ENCODE peak calls at places on chromosomes 12 and 14, in four cellular contexts. One of them, this sample, is unnamed.
A peak's percentile ranks its signal among the peaks of the same experiment; 100 is the strongest.

GRCh38 chr12:108576660-108577234 is 14.4 kb downstream of the ISCU start:
- DNase-seq in adrenal gland: no peak
- DNase-seq in sigmoid colon: no peak
- DNase-seq in fibroblast of lung: peak; percentile 48
- DNase-seq in this sample: no peak

GRCh38 chr12:113048716-113049127 is 7.8 kb upstream of the DTX1 start:
- DNase-seq in adrenal gland: peak; percentile 79
- DNase-seq in sigmoid colon: no peak
- DNase-seq in fibroblast of lung: peak; percentile 37
- DNase-seq in this sample: peak; percentile 75

GRCh38 chr12:66288121-66288520 is 14.2 kb upstream of the HELB start:
- DNase-seq in sigmoid colon: no peak
- DNase-seq in adrenal gland: no peak
- DNase-seq in fibroblast of lung: no peak
- DNase-seq in this sample: peak; percentile 77

GRCh38 chr12:75511116-75512048 is at the start of gene KRR1:
- DNase-seq in sigmoid colon: peak; percentile 97
- DNase-seq in adrenal gland: peak; percentile 97
- DNase-seq in fibroblast of lung: peak; percentile 99
- DNase-seq in this sample: peak; percentile 82

GRCh38 chr14:78674820-78675219 is 504.6 kb downstream of the NRXN3 start:
- DNase-seq in adrenal gland: no peak
- DNase-seq in sigmoid colon: no peak
- DNase-seq in fibroblast of lung: no peak
- DNase-seq in this sample: no peak

GRCh38 chr14:89707086-89707485 is 247.4 kb downstream of the EFCAB11 start:
- DNase-seq in fibroblast of lung: no peak
- DNase-seq in sigmoid colon: no peak
- DNase-seq in adrenal gland: no peak
- DNase-seq in this sample: no peak

GRCh38 chr14:52422650-52423356 is 108.7 kb downstream of the PTGER2 start:
- DNase-seq in fibroblast of lung: no peak
- DNase-seq in adrenal gland: no peak
- DNase-seq in sigmoid colon: no peak
- DNase-seq in this sample: no peak

GRCh38 chr14:23057757-23058653 is 685 bp upstream of the CDH24 start:
- DNase-seq in fibroblast of lung: peak; percentile 73
- DNase-seq in sigmoid colon: peak; percentile 94
- DNase-seq in adrenal gland: peak; percentile 93
- DNase-seq in this sample: peak; percentile 92

GRCh38 chr12:56020437-56021189 is at the start of gene IKZF4:
- DNase-seq in sigmoid colon: peak; percentile 89
- DNase-seq in adrenal gland: peak; percentile 86
- DNase-seq in fibroblast of lung: peak; percentile 36
- DNase-seq in this sample: no peak

GRCh38 chr12:122849352-122850047 is 14.2 kb downstream of the HIP1R start:
- DNase-seq in fibroblast of lung: no peak
- DNase-seq in adrenal gland: no peak
- DNase-seq in sigmoid colon: no peak
- DNase-seq in this sample: no peak

DNA sequence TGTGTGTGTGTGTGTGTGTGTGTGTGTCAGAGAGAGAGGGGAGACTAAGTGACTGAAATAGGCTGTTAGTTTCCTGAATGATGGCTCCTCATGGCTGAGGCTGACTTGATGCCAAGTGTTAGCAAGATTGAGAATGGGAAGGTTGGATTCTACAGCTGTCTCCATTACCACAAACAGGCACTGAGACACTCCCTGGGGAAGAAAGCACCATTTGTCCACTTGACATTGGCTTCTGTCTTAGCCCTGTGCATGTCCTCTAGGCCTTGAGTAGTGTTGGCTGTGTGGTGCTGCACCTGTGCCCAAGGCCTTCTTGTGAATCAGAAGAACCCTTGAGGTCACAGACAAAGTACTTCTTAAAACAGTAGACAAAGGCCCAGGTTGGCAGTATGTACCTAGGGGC is 15.6 kb downstream of the ERG28 start:
- DNase-seq in adrenal gland: no peak
- DNase-seq in fibroblast of lung: no peak
- DNase-seq in sigmoid colon: no peak
- DNase-seq in this sample: no peak
- H3K4me3 ChIP-seq in adrenal gland: no peak overlapping the region
- H3K4me3 ChIP-seq in fibroblast of lung: no peak overlapping the region
- H3K4me3 ChIP-seq in sigmoid colon: no peak overlapping the region
- H3K4me3 ChIP-seq in this sample: no peak overlapping the region

DNA sequence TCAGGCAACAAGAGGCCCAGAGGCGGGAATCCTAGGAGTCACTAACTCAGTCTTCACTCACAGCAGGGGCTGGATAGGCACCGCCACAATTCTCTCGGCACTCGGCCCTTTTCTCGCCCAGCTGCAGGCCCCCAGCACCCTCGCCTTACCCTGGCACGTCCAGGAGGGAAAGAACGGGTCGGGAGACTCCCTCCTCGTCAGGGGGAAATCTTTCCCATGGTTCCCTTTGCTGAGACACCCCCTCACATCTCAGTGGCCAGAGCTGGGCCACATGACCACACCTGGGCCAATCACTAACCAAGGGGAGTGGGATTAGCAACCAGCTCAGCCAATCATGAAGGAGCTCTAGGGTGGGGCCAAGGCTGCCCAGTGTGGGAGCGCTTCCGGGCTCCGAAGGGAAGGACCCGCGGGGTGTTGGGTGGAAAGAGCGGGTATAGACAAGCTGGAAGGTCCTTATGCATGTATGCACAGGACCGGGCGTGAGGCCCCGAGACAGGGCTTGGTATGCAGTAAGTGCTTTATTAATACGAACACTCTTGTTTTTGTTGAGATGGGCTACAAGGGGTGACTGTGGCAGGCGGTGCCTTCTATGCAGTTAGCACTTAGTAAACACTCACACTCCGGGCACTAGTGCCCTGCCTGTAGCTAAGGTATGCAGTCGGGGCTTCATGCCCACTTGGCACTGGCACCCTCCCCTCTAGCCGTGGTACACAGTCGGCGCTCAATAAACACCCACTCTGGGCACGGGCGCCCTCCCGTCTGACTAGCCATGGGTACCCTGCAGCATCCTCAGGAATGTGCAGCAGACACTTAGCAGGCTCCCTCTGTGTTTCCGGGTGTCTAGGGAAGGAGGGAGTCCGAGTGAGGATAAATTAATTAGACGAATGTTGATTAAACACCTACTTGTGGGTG is 40.3 kb downstream of the ADGRD1 start:
- DNase-seq in sigmoid colon: peak; percentile 48
- DNase-seq in fibroblast of lung: no peak
- DNase-seq in adrenal gland: no peak
- DNase-seq in this sample: no peak
- H3K4me3 ChIP-seq in sigmoid colon: no peak overlapping the region
- H3K4me3 ChIP-seq in fibroblast of lung: no peak overlapping the region
- H3K4me3 ChIP-seq in adrenal gland: no peak overlapping the region
- H3K4me3 ChIP-seq in this sample: no peak overlapping the region

GRCh38 chr14:64707661-64708060 is 3.4 kb downstream of the PLEKHG3 start:
- DNase-seq in fibroblast of lung: peak; percentile 93
- DNase-seq in sigmoid colon: peak; percentile 38
- DNase-seq in adrenal gland: no peak
- DNase-seq in this sample: no peak

GRCh38 chr14:64704743-64705405 is 650 bp downstream of the PLEKHG3 start:
- DNase-seq in adrenal gland: no peak
- DNase-seq in fibroblast of lung: peak; percentile 31
- DNase-seq in sigmoid colon: peak; percentile 72
- DNase-seq in this sample: no peak

GRCh38 chr14:64705406-64706118 is 1.3 kb downstream of the PLEKHG3 start:
- DNase-seq in adrenal gland: no peak
- DNase-seq in fibroblast of lung: no peak
- DNase-seq in sigmoid colon: peak; percentile 80
- DNase-seq in this sample: no peak

GRCh38 chr14:64706552-64707193 is 2.4 kb downstream of the PLEKHG3 start:
- DNase-seq in adrenal gland: no peak
- DNase-seq in sigmoid colon: peak; percentile 71
- DNase-seq in fibroblast of lung: no peak
- DNase-seq in this sample: no peak

DNA sequence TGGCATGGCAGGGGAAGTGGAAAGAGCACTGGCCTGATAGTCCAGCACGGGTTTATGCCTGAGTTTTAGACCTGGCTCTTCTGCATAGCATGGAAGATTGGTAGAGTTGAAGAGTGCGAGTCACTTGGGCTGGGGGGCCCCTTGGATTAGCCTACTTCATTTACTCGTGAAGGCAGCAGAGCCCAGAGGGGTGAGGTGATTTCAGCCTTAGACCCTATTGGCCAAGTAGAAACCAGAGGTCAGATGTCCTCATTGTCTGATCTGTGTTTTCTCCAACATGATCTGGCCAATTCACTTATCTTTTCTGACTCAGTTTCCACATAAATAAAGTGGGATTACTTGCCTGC is 1.9 kb downstream of the PLEKHG3 start:
- DNase-seq in adrenal gland: no peak
- DNase-seq in fibroblast of lung: no peak
- DNase-seq in sigmoid colon: peak; percentile 62
- DNase-seq in this sample: no peak
- H3K4me3 ChIP-seq in adrenal gland: no peak overlapping the region
- H3K4me3 ChIP-seq in fibroblast of lung: no peak overlapping the region
- H3K4me3 ChIP-seq in sigmoid colon: peak overlapping the region; percentile 80
- H3K4me3 ChIP-seq in this sample: no peak overlapping the region

GRCh38 chr14:20417250-20418186 is 4.2 kb upstream of the TEP1 start:
- DNase-seq in adrenal gland: no peak
- DNase-seq in sigmoid colon: no peak
- DNase-seq in fibroblast of lung: no peak
- DNase-seq in this sample: no peak
- H3K4me3 ChIP-seq in adrenal gland: no peak overlapping the region
- H3K4me3 ChIP-seq in sigmoid colon: no peak overlapping the region
- H3K4me3 ChIP-seq in fibroblast of lung: no peak overlapping the region
- H3K4me3 ChIP-seq in this sample: no peak overlapping the region

GRCh38 chr12:41188058-41188840 is at the start of gene PDZRN4:
- DNase-seq in fibroblast of lung: no peak
- DNase-seq in sigmoid colon: peak; percentile 79
- DNase-seq in adrenal gland: no peak
- DNase-seq in this sample: no peak
- H3K4me3 ChIP-seq in fibroblast of lung: no peak within 1 kb of the TSS
- H3K4me3 ChIP-seq in sigmoid colon: peak within 1 kb of the TSS; percentile 61
- H3K4me3 ChIP-seq in adrenal gland: peak within 1 kb of the TSS; percentile 59
- H3K4me3 ChIP-seq in this sample: no peak within 1 kb of the TSS

GRCh38 chr14:103627073-103628025 is 1.7 kb upstream of the KLC1 start:
- DNase-seq in fibroblast of lung: no peak
- DNase-seq in sigmoid colon: no peak
- DNase-seq in adrenal gland: no peak
- DNase-seq in this sample: no peak
- H3K4me3 ChIP-seq in fibroblast of lung: no peak overlapping the region
- H3K4me3 ChIP-seq in sigmoid colon: no peak overlapping the region
- H3K4me3 ChIP-seq in adrenal gland: no peak overlapping the region
- H3K4me3 ChIP-seq in this sample: no peak overlapping the region

DNA sequence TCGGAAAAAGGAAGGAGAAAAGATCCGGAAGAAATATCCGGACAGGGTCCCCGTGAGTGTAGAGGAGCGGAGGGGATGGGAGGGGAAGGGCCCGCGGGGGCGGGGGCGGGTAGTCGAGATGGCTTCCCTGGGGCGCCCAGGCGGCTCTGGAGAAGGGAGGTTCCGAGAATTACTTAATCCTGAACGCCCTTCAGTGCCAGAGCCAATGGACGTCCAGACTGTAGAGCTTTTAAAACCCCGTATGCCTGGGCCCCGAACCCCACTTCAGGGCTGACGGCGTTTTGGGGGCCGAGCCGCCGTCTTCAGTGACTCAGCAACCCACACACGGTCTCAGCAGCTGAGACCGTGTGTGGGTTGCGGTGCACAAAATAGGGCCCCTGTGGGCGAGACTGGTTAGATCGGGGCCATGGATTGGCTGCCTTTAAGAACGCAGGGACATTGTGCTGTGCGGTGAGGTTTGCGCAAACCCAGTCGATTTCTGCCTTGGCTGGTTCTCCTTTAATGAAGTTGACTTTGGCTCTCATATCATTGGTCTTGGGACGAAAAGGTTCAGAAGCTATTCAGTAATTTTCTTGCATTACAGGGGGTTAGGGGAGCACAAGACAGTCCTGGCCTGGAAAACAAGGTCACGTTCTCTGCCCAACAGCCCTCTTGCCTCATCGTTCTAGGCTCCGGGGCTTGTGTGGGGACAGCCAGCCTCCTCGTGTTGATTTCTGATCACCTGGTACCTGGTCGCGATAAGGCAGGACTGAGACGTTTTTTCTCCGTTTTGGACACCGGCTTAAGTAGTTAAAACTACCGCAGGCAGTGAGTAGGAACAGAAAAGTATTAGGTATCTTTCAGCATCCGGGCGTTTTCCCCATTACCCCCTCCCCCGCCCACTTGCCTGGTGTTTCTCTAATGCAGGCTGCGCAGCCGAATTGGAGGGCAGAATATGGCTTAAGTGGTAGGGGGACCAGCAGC is 772 bp downstream of the GABARAPL1 start:
- DNase-seq in sigmoid colon: peak; percentile 93
- DNase-seq in fibroblast of lung: peak; percentile 92
- DNase-seq in adrenal gland: peak; percentile 84
- DNase-seq in this sample: peak; percentile 71
- H3K4me3 ChIP-seq in sigmoid colon: peak overlapping the region; percentile 68
- H3K4me3 ChIP-seq in fibroblast of lung: peak overlapping the region; percentile 97
- H3K4me3 ChIP-seq in adrenal gland: peak overlapping the region; percentile 92
- H3K4me3 ChIP-seq in this sample: peak overlapping the region; percentile 75

GRCh38 chr12:80849367-80849766 is 88.4 kb downstream of the LIN7A start:
- DNase-seq in adrenal gland: no peak
- DNase-seq in sigmoid colon: no peak
- DNase-seq in fibroblast of lung: no peak
- DNase-seq in this sample: no peak
- H3K4me3 ChIP-seq in adrenal gland: no peak overlapping the region
- H3K4me3 ChIP-seq in sigmoid colon: no peak overlapping the region
- H3K4me3 ChIP-seq in fibroblast of lung: no peak overlapping the region
- H3K4me3 ChIP-seq in this sample: no peak overlapping the region

DNA sequence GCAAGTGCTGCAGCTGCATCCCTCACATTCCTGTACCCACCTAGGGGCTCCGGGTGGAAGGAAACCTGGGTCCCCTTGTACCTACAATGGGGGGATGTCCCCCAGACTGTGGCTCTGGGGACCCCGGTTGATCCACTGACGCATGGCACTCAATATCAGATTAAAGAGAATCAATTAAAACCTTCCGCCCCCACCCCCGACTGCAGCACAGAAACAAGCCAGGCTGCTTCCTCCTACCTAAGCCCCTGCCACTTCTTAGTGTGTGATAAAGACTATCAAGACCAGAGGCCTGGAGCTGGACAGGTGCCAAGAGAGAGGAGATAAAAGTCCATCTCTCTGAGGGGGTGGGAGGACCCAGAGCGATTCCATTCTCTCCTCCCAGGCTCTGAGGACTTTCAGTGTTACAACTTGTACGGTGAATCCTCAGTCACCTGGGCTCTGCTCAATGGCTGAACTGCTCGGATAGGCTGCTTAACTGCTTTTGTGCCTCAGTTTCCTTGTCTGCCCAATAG is 28.2 kb upstream of the RPLP0 start:
- DNase-seq in fibroblast of lung: no peak
- DNase-seq in adrenal gland: peak; percentile 72
- DNase-seq in sigmoid colon: peak; percentile 79
- DNase-seq in this sample: no peak
- H3K4me3 ChIP-seq in fibroblast of lung: no peak overlapping the region
- H3K4me3 ChIP-seq in adrenal gland: no peak overlapping the region
- H3K4me3 ChIP-seq in sigmoid colon: no peak overlapping the region
- H3K4me3 ChIP-seq in this sample: peak overlapping the region; percentile 30

DNA sequence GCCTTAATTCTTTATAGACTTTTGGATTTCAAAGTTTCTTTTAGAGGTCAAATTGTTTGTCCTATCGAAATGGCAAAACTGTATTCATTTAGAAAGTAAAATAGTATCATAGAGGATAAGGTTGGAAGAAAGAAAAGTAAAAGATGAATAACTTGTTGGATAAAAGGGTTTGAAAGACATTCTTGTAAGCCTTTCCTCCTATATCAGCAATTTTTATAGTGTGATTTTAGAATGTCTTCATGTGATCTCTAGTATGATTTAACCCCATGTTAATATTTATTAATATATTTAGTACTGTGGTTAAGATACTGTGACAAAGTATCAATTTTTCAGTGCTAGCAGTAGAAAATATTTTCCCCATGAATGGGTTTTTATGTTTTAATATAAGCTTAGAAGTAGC is 4.5 kb downstream of the ARF6 start:
- DNase-seq in fibroblast of lung: no peak
- DNase-seq in sigmoid colon: no peak
- DNase-seq in adrenal gland: no peak
- DNase-seq in this sample: no peak
- H3K4me3 ChIP-seq in fibroblast of lung: peak overlapping the region; percentile 94
- H3K4me3 ChIP-seq in sigmoid colon: no peak overlapping the region
- H3K4me3 ChIP-seq in adrenal gland: peak overlapping the region; percentile 19
- H3K4me3 ChIP-seq in this sample: no peak overlapping the region